ENCODE peak calls at places on chromosome 6, in nine cellular contexts. F, V, H, A, W, Y, E, L and K are unnamed samples.

GRCh38 chr6:90393232-90393884 is 96.7 kb upstream of the BACH2 start:
- DNase-seq in F (peak; percentile 67), V (peak; percentile 47), H (peak; percentile 31), A (no peak), W (no peak), Y (peak; percentile 54), E (peak; percentile 57), L (peak; percentile 24), K (no peak)

GRCh38 chr6:145483191-145483996 is 251.9 kb downstream of the EPM2A start:
- DNase-seq in F (no peak), V (no peak), H (no peak), A (no peak), W (no peak), Y (no peak), E (no peak), L (no peak), K (peak; percentile 64)

GRCh38 chr6:163122365-163122764 is 292.2 kb upstream of the QKI start:
- DNase-seq in F (no peak), V (no peak), H (no peak), A (no peak), W (no peak), Y (no peak), E (no peak), L (no peak), K (no peak)

GRCh38 chr6:68049562-68049961 is 585.5 kb upstream of the ADGRB3 start:
- DNase-seq in F (no peak), V (no peak), H (no peak), A (no peak), W (no peak), Y (no peak), E (no peak), L (no peak), K (no peak)

GRCh38 chr6:73143551-73143950 is 81.7 kb downstream of the KHDC1L start:
- DNase-seq in F (no peak), V (no peak), H (no peak), A (no peak), W (no peak), Y (no peak), E (no peak), L (no peak), K (no peak)

GRCh38 chr6:1778693-1779235 is 169.0 kb downstream of the FOXC1 start:
- DNase-seq in F (no peak), V (no peak), H (no peak), A (no peak), W (no peak), Y (no peak), E (no peak), L (no peak), K (no peak)

GRCh38 chr6:141321486-141322347 is 811.0 kb upstream of the GJE1 start:
- DNase-seq in F (no peak), V (peak; percentile 8), H (no peak), A (no peak), W (no peak), Y (no peak), E (no peak), L (no peak), K (no peak)

GRCh38 chr6:127641905-127642304 is 64.9 kb downstream of the C6orf58 start:
- DNase-seq in F (peak; percentile 65), V (no peak), H (peak; percentile 3), A (no peak), W (no peak), Y (no peak), E (no peak), L (no peak), K (no peak)

GRCh38 chr6:63573899-63574553 is 1.7 kb downstream of the LOC128125822 start:
- DNase-seq in F (peak; percentile 42), V (no peak), H (peak; percentile 52), A (no peak), W (no peak), Y (peak; percentile 10), E (no peak), L (no peak), K (no peak)

GRCh38 chr6:165854061-165854862 is 191.2 kb upstream of the PDE10A start:
- DNase-seq in F (peak; percentile 51), V (no peak), H (no peak), A (no peak), W (no peak), Y (no peak), E (no peak), L (no peak), K (no peak)

GRCh38 chr6:157822221-157823000 is 635 bp upstream of the SNX9 start:
- DNase-seq in F (peak; percentile 42), V (no peak), H (no peak), A (peak; percentile 25), W (peak; percentile 46), Y (peak; percentile 20), E (peak; percentile 8), L (no peak), K (no peak)

GRCh38 chr6:47242483-47243386 is 67.0 kb downstream of the TNFRSF21 start:
- DNase-seq in F (peak; percentile 39), V (peak; percentile 64), H (peak; percentile 86), A (peak; percentile 89), W (peak; percentile 92), Y (peak; percentile 51), E (peak; percentile 61), L (no peak), K (peak; percentile 81)

DNA sequence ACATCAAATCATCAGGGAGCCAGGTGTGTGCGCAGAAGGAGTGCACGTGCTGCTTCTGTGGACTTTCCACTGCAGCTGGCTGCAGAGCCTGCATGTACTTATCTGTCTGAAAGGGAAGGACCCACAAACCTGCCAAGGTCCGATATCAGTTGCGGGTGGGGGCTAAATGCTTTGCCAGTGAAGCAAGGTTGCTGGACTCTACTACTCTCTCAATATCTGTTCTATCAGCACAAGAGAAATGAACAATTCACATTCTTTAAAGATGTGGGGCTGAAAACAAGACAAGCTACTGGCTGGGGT is 211.5 kb downstream of the WDR27 start:
- DNase-seq in F (no peak), V (no peak), H (no peak), A (peak; percentile 13), W (no peak), Y (no peak), E (no peak), L (no peak), K (no peak)
- H3K27ac ChIP-seq in F (no peak overlapping the region), V (no peak overlapping the region), H (no peak overlapping the region), A (no peak overlapping the region), W (no peak overlapping the region), Y (no peak overlapping the region), E (no peak overlapping the region), L (no peak overlapping the region), K (no peak overlapping the region)

DNA sequence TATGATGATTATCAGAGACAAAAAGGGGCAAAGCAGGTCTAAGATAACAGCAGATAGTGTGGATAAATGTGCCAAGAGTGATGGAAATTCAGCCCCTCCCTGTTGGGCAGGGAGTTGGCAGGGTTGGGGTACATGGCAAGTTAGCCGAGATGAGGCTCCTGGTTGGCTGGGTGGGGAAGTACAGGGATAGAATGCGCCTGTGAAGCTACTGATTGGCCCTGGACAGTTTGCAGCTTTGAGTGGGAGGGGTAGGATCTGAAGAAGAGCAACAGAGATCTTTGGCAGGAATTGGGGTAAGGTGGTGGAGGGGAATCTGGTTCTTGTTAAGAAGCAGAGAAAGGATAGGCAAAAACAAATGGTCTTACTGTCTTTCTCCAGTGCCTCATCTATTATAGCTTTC is 86.6 kb upstream of the CARMIL1 start:
- DNase-seq in F (no peak), V (no peak), H (no peak), A (no peak), W (no peak), Y (no peak), E (no peak), L (no peak), K (no peak)
- H3K27ac ChIP-seq in F (no peak overlapping the region), V (no peak overlapping the region), H (peak overlapping the region; percentile 99), A (peak overlapping the region; percentile 84), W (peak overlapping the region; percentile 54), Y (no peak overlapping the region), E (no peak overlapping the region), L (peak overlapping the region; percentile 97), K (no peak overlapping the region)

DNA sequence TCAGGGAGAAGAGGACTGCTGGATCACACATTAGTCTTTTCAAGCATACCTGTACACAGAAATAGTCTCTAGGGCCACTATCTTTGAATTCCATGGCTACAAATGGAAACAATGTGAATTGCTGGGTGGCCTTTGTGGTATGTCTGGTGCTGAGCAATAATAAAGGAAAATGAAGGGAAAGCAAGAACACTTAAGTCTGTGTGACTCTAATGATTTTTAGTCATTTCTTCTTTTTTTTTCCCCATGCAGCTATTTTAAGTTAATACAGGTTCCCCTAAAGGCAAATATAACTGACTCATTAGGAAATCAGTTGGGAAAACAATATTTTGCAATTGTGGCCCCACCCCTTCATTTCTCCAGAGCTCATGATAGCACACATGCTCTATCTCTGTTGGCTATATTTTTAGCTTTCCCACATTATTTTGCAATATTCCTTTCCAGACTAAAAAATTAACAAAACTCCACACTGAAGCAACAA is 367.7 kb downstream of the GRIK2 start:
- DNase-seq in F (no peak), V (no peak), H (no peak), A (no peak), W (no peak), Y (no peak), E (no peak), L (peak; percentile 85), K (no peak)
- H3K27ac ChIP-seq in F (no peak overlapping the region), V (no peak overlapping the region), H (peak overlapping the region; percentile 21), A (no peak overlapping the region), W (no peak overlapping the region), Y (no peak overlapping the region), E (no peak overlapping the region), L (peak overlapping the region; percentile 74), K (no peak overlapping the region)

GRCh38 chr6:38638941-38639497 is 710 bp downstream of the BTBD9 start:
- DNase-seq in F (no peak), V (peak; percentile 36), H (peak; percentile 37), A (no peak), W (no peak), Y (peak; percentile 48), E (peak; percentile 38), L (no peak), K (no peak)

GRCh38 chr6:38639498-38640215 is at the start of gene BTBD9:
- DNase-seq in F (peak; percentile 78), V (peak; percentile 80), H (peak; percentile 83), A (peak; percentile 84), W (peak; percentile 92), Y (peak; percentile 77), E (peak; percentile 78), L (no peak), K (no peak)

GRCh38 chr6:38636027-38636426 is 3.7 kb downstream of the BTBD9 start:
- DNase-seq in F (no peak), V (no peak), H (no peak), A (no peak), W (no peak), Y (no peak), E (no peak), L (no peak), K (no peak)

GRCh38 chr6:38637756-38638155 is 2.0 kb downstream of the BTBD9 start:
- DNase-seq in F (no peak), V (no peak), H (no peak), A (no peak), W (no peak), Y (no peak), E (no peak), L (no peak), K (no peak)

DNA sequence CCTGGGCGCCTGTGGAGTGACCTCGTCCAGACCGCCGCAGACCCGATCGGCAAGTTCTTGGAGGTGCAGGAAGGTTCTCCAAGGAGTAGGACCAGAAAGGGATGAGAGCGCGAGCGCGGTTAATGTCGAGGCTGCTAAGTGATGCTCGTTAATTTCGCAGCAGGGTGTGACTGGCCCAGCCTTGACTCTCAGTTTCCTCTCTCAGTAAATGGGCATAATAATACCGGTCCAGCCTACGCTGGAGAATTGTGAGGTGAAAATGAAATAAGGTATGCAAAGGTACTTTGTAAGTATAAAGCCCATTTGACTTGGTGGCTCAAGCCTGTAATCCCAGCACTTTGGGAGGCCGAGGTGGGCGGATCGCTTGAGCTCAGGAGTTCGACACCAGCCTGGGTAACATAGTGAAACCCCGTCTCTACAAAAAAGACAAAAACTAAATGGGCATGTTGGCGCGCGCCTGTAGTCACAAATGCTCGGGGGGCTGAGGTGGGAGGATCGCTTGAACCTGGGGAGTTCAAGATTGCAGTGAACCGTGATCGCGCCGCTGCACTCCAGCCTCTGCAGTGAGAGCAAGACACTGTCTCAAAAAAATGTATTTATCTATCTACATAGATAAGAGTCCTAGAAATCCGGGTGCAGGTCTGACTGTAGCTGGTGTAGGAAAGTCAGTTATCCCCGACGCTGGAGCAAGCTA is 634 bp upstream of the BTBD9 start:
- DNase-seq in F (no peak), V (no peak), H (no peak), A (no peak), W (no peak), Y (no peak), E (no peak), L (no peak), K (peak; percentile 10)
- H3K27ac ChIP-seq in F (no peak overlapping the region), V (peak overlapping the region; percentile 95), H (peak overlapping the region; percentile 28), A (peak overlapping the region; percentile 98), W (peak overlapping the region; percentile 96), Y (peak overlapping the region; percentile 94), E (peak overlapping the region; percentile 99), L (no peak overlapping the region), K (peak overlapping the region; percentile 71)